ENCODE peak calls at places on chromosome X, in five cellular contexts. H, O, N, I and M are unnamed samples.

GRCh38 chrX:132443736-132444135 is 45.1 kb downstream of the MBNL3 start:
- DNase-seq in H (no peak), O (no peak), N (no peak), I (peak), M (peak)

GRCh38 chrX:107742754-107743191 is 32.8 kb downstream of the TSC22D3 start:
- DNase-seq in H (no peak), O (no peak), N (no peak), I (no peak), M (no peak)

GRCh38 chrX:11724122-11725017 is 33.7 kb upstream of the MSL3 start:
- DNase-seq in H (peak), O (no peak), N (no peak), I (no peak), M (peak)

GRCh38 chrX:118718737-118719136 is 8.7 kb upstream of the IL13RA1 start:
- DNase-seq in H (no peak), O (no peak), N (no peak), I (peak), M (peak)

GRCh38 chrX:65647801-65648200 is 19.7 kb upstream of the MSN start:
- DNase-seq in H (no peak), O (no peak), N (no peak), I (no peak), M (no peak)

GRCh38 chrX:19565605-19566004 is 50.3 kb upstream of the MAP3K15 start:
- DNase-seq in H (no peak), O (no peak), N (no peak), I (no peak), M (no peak)

GRCh38 chrX:71532078-71532752 is 689 bp upstream of the OGT start:
- DNase-seq in H (peak), O (no peak), N (no peak), I (peak), M (no peak)

GRCh38 chrX:41516995-41517660 is 70.0 kb downstream of the NYX start:
- DNase-seq in H (no peak), O (no peak), N (no peak), I (no peak), M (no peak)

GRCh38 chrX:47030339-47030738 is 47.9 kb upstream of the RGN start:
- DNase-seq in H (peak), O (no peak), N (no peak), I (peak), M (no peak)

GRCh38 chrX:132480581-132481203 is 8.1 kb downstream of the MBNL3 start:
- DNase-seq in H (no peak), O (no peak), N (no peak), I (peak), M (peak)

GRCh38 chrX:133321441-133321840 is 93.8 kb downstream of the GPC4 start:
- DNase-seq in H (no peak), O (no peak), N (no peak), I (no peak), M (no peak)

GRCh38 chrX:84475596-84475995 is 26.7 kb downstream of the HDX start:
- DNase-seq in H (no peak), O (no peak), N (no peak), I (no peak), M (no peak)

GRCh38 chrX:147533426-147533825 is 378.3 kb upstream of the FMR1 start:
- DNase-seq in H (no peak), O (no peak), N (no peak), I (no peak), M (no peak)

GRCh38 chrX:153597351-153597750 is 1.6 kb downstream of the CCNQ start:
- DNase-seq in H (no peak), O (no peak), N (no peak), I (no peak), M (no peak)

GRCh38 chrX:20980426-20980825 is 393.8 kb upstream of the CNKSR2 start:
- DNase-seq in H (no peak), O (no peak), N (no peak), I (no peak), M (no peak)

GRCh38 chrX:152893631-152894610 is 3.9 kb upstream of the ZNF185 start:
- DNase-seq in H (no peak), O (no peak), N (peak), I (no peak), M (no peak)

GRCh38 chrX:72269671-72270251 is 7.3 kb downstream of the RPS4X start:
- DNase-seq in H (no peak), O (no peak), N (no peak), I (no peak), M (no peak)

GRCh38 chrX:47637546-47638195 is 7.9 kb upstream of the CFP start:
- DNase-seq in H (no peak), O (no peak), N (no peak), I (no peak), M (no peak)

GRCh38 chrX:23344208-23344903 is 9.7 kb downstream of the PTCHD1 start:
- DNase-seq in H (no peak), O (no peak), N (no peak), I (no peak), M (no peak)

GRCh38 chrX:13078739-13079444 is 34.5 kb upstream of the FAM9C start:
- DNase-seq in H (no peak), O (no peak), N (no peak), I (peak), M (peak)

GRCh38 chrX:147735364-147735763 is 176.4 kb upstream of the FMR1 start:
- DNase-seq in H (no peak), O (no peak), N (no peak), I (no peak), M (no peak)

GRCh38 chrX:70509078-70509477 is 64.4 kb downstream of the DLG3 start:
- DNase-seq in H (no peak), O (no peak), N (no peak), I (no peak), M (no peak)

GRCh38 chrX:9829308-9830267 is 43.4 kb downstream of the SHROOM2 start:
- DNase-seq in H (no peak), O (peak), N (peak), I (no peak), M (no peak)